ENCODE peak calls at places on chromosomes 4 and X, in seven cellular contexts. G, Q, H, T, R, V and N are unnamed samples.

GRCh38 chrX:40392599-40392998 is 188.2 kb upstream of the ATP6AP2 start:
- DNase-seq in R (no peak), T (no peak), G (no peak), V (no peak), Q (no peak), H (no peak), N (no peak)

GRCh38 chrX:24203072-24203808 is 53.7 kb downstream of the ZFX start:
- DNase-seq in Q (no peak), R (no peak), V (no peak), G (no peak), T (no peak), H (no peak), N (no peak)

GRCh38 chr4:55561884-55562283 is 15.2 kb upstream of the CLOCK start:
- DNase-seq in H (no peak), Q (no peak), G (no peak), T (no peak), R (no peak), V (no peak), N (no peak)

GRCh38 chrX:11664211-11664888 is 1.4 kb downstream of the ARHGAP6 start:
- DNase-seq in H (peak; percentile 47), G (no peak), Q (no peak), V (no peak), T (no peak), R (no peak), N (peak; percentile 21)

GRCh38 chr4:73684097-73684496 is 56.3 kb upstream of the CXCL8 start:
- DNase-seq in R (no peak), T (no peak), V (no peak), H (no peak), Q (no peak), G (no peak), N (no peak)

GRCh38 chr4:111323496-111323895 is 700.6 kb upstream of the PITX2 start:
- DNase-seq in V (no peak), G (no peak), H (no peak), Q (peak; percentile 55), T (no peak), R (no peak), N (no peak)

GRCh38 chr4:116480486-116480990 is 604.8 kb downstream of the TRAM1L1 start:
- DNase-seq in G (no peak), H (no peak), Q (no peak), T (peak; percentile 76), R (peak; percentile 32), V (no peak), N (no peak)

GRCh38 chr4:58739275-58739674 is 1629.1 kb upstream of the IGFBP7 start:
- DNase-seq in G (no peak), T (no peak), Q (no peak), V (no peak), R (no peak), H (no peak), N (no peak)

GRCh38 chr4:139861471-139861870 is 195.9 kb downstream of the MGST2 start:
- DNase-seq in T (no peak), G (no peak), Q (no peak), V (no peak), H (no peak), R (no peak), N (peak; percentile 22)

GRCh38 chr4:101793397-101793796 is 2.9 kb downstream of the BANK1 start:
- DNase-seq in V (no peak), G (no peak), R (no peak), T (no peak), H (no peak), Q (no peak), N (no peak)

GRCh38 chrX:9909254-9909653 is 57.9 kb upstream of the CLDN34 start:
- DNase-seq in Q (no peak), R (no peak), T (no peak), H (no peak), V (no peak), G (peak; percentile 2), N (no peak)

GRCh38 chr4:86640469-86640868 is 46.4 kb downstream of the PTPN13 start:
- DNase-seq in R (no peak), H (no peak), T (no peak), Q (peak; percentile 4), G (no peak), V (no peak), N (no peak)

GRCh38 chrX:71809886-71810285 is 46.7 kb downstream of the CXorf49B start:
- DNase-seq in H (no peak), V (no peak), R (no peak), T (no peak), Q (no peak), G (no peak), N (no peak)

GRCh38 chr4:110290511-110290910 is 92.1 kb upstream of the ELOVL6 start:
- DNase-seq in G (no peak), V (no peak), R (no peak), H (no peak), T (no peak), Q (no peak), N (no peak)

GRCh38 chrX:39832211-39832610 is 265.5 kb downstream of the BCOR start:
- DNase-seq in G (no peak), R (no peak), T (no peak), Q (no peak), V (no peak), H (no peak), N (no peak)

GRCh38 chr4:7000421-7001176 is 42.6 kb upstream of the TADA2B start:
- DNase-seq in V (no peak), H (no peak), T (no peak), Q (no peak), R (no peak), G (no peak), N (no peak)

GRCh38 chr4:7332216-7333023 is 102.3 kb downstream of the PSAPL1 start:
- DNase-seq in G (no peak), V (no peak), T (no peak), H (no peak), R (peak; percentile 17), Q (no peak), N (peak; percentile 27)

GRCh38 chrX:3451566-3451965 is 105.1 kb upstream of the MXRA5 start:
- DNase-seq in R (peak; percentile 16), H (no peak), Q (no peak), G (no peak), T (no peak), V (no peak), N (no peak)